ENCODE peak calls at places on chromosomes 3 and 15, in nine cellular contexts. One of them, this sample, is unnamed.

GRCh38 chr3:133488785-133489367 is 84.6 kb upstream of the CDV3 start:
- DNase-seq in foreskin fibroblast: peak
- DNase-seq in Caki2: peak
- DNase-seq in stimulated activated CD4-positive, alpha-beta T cell treated with anti-CD3 and anti-CD28 coated beads, Interleukin-12 subunit alpha, Interleukin-12 subunit beta, amount 100 ng/mL, for 48 hours: no peak
- DNase-seq in transverse colon: no peak
- DNase-seq in sigmoid colon: no peak
- DNase-seq in EL: peak
- DNase-seq in GM12865: peak
- DNase-seq in left cardiac atrium: no peak
- DNase-seq in this sample: peak

GRCh38 chr3:76054404-76054803 is 269.1 kb upstream of the ZNF717 start:
- DNase-seq in foreskin fibroblast: no peak
- DNase-seq in Caki2: no peak
- DNase-seq in stimulated activated CD4-positive, alpha-beta T cell treated with anti-CD3 and anti-CD28 coated beads, Interleukin-12 subunit alpha, Interleukin-12 subunit beta, amount 100 ng/mL, for 48 hours: no peak
- DNase-seq in transverse colon: no peak
- DNase-seq in sigmoid colon: no peak
- DNase-seq in EL: no peak
- DNase-seq in GM12865: no peak
- DNase-seq in left cardiac atrium: no peak
- DNase-seq in this sample: no peak

GRCh38 chr15:78501857-78502256 is 5.5 kb upstream of the HYKK start:
- DNase-seq in foreskin fibroblast: no peak
- DNase-seq in Caki2: no peak
- DNase-seq in stimulated activated CD4-positive, alpha-beta T cell treated with anti-CD3 and anti-CD28 coated beads, Interleukin-12 subunit alpha, Interleukin-12 subunit beta, amount 100 ng/mL, for 48 hours: no peak
- DNase-seq in transverse colon: no peak
- DNase-seq in sigmoid colon: no peak
- DNase-seq in EL: no peak
- DNase-seq in GM12865: no peak
- DNase-seq in left cardiac atrium: no peak
- DNase-seq in this sample: no peak

GRCh38 chr15:45205192-45205591 is 17.4 kb upstream of the SHF start:
- DNase-seq in foreskin fibroblast: peak
- DNase-seq in Caki2: peak
- DNase-seq in stimulated activated CD4-positive, alpha-beta T cell treated with anti-CD3 and anti-CD28 coated beads, Interleukin-12 subunit alpha, Interleukin-12 subunit beta, amount 100 ng/mL, for 48 hours: no peak
- DNase-seq in transverse colon: peak
- DNase-seq in sigmoid colon: no peak
- DNase-seq in EL: peak
- DNase-seq in GM12865: peak
- DNase-seq in left cardiac atrium: peak
- DNase-seq in this sample: peak

GRCh38 chr3:171528102-171528501 is 67.9 kb upstream of the TNIK start:
- DNase-seq in foreskin fibroblast: peak
- DNase-seq in Caki2: no peak
- DNase-seq in stimulated activated CD4-positive, alpha-beta T cell treated with anti-CD3 and anti-CD28 coated beads, Interleukin-12 subunit alpha, Interleukin-12 subunit beta, amount 100 ng/mL, for 48 hours: no peak
- DNase-seq in transverse colon: no peak
- DNase-seq in sigmoid colon: no peak
- DNase-seq in EL: no peak
- DNase-seq in GM12865: no peak
- DNase-seq in left cardiac atrium: no peak
- DNase-seq in this sample: no peak

GRCh38 chr3:132445812-132446211 is 28.5 kb downstream of the DNAJC13 start:
- DNase-seq in foreskin fibroblast: peak
- DNase-seq in Caki2: no peak
- DNase-seq in stimulated activated CD4-positive, alpha-beta T cell treated with anti-CD3 and anti-CD28 coated beads, Interleukin-12 subunit alpha, Interleukin-12 subunit beta, amount 100 ng/mL, for 48 hours: no peak
- DNase-seq in transverse colon: no peak
- DNase-seq in sigmoid colon: no peak
- DNase-seq in EL: peak
- DNase-seq in GM12865: peak
- DNase-seq in left cardiac atrium: no peak
- DNase-seq in this sample: no peak

GRCh38 chr3:56691165-56692000 is 8.3 kb upstream of the TASOR start:
- DNase-seq in foreskin fibroblast: no peak
- DNase-seq in Caki2: peak
- DNase-seq in stimulated activated CD4-positive, alpha-beta T cell treated with anti-CD3 and anti-CD28 coated beads, Interleukin-12 subunit alpha, Interleukin-12 subunit beta, amount 100 ng/mL, for 48 hours: no peak
- DNase-seq in transverse colon: no peak
- DNase-seq in sigmoid colon: no peak
- DNase-seq in EL: peak
- DNase-seq in GM12865: no peak
- DNase-seq in left cardiac atrium: no peak
- DNase-seq in this sample: no peak

GRCh38 chr15:29364429-29365078 is 94.9 kb upstream of the NSMCE3 start:
- DNase-seq in foreskin fibroblast: peak
- DNase-seq in Caki2: no peak
- DNase-seq in stimulated activated CD4-positive, alpha-beta T cell treated with anti-CD3 and anti-CD28 coated beads, Interleukin-12 subunit alpha, Interleukin-12 subunit beta, amount 100 ng/mL, for 48 hours: no peak
- DNase-seq in transverse colon: no peak
- DNase-seq in sigmoid colon: no peak
- DNase-seq in EL: peak
- DNase-seq in GM12865: peak
- DNase-seq in left cardiac atrium: no peak
- DNase-seq in this sample: peak

GRCh38 chr15:41961014-41961518 is 11.3 kb downstream of the EHD4 start:
- DNase-seq in foreskin fibroblast: peak
- DNase-seq in Caki2: peak
- DNase-seq in stimulated activated CD4-positive, alpha-beta T cell treated with anti-CD3 and anti-CD28 coated beads, Interleukin-12 subunit alpha, Interleukin-12 subunit beta, amount 100 ng/mL, for 48 hours: no peak
- DNase-seq in transverse colon: no peak
- DNase-seq in sigmoid colon: no peak
- DNase-seq in EL: peak
- DNase-seq in GM12865: no peak
- DNase-seq in left cardiac atrium: no peak
- DNase-seq in this sample: peak

GRCh38 chr3:14148041-14148985 is 23.5 kb downstream of the TMEM43 start:
- DNase-seq in foreskin fibroblast: no peak
- DNase-seq in Caki2: no peak
- DNase-seq in stimulated activated CD4-positive, alpha-beta T cell treated with anti-CD3 and anti-CD28 coated beads, Interleukin-12 subunit alpha, Interleukin-12 subunit beta, amount 100 ng/mL, for 48 hours: no peak
- DNase-seq in transverse colon: no peak
- DNase-seq in sigmoid colon: no peak
- DNase-seq in EL: no peak
- DNase-seq in GM12865: no peak
- DNase-seq in left cardiac atrium: no peak
- DNase-seq in this sample: no peak

GRCh38 chr3:193805448-193805847 is 212.4 kb downstream of the OPA1 start:
- DNase-seq in foreskin fibroblast: peak
- DNase-seq in Caki2: peak
- DNase-seq in stimulated activated CD4-positive, alpha-beta T cell treated with anti-CD3 and anti-CD28 coated beads, Interleukin-12 subunit alpha, Interleukin-12 subunit beta, amount 100 ng/mL, for 48 hours: no peak
- DNase-seq in transverse colon: peak
- DNase-seq in sigmoid colon: peak
- DNase-seq in EL: peak
- DNase-seq in GM12865: no peak
- DNase-seq in left cardiac atrium: peak
- DNase-seq in this sample: peak

GRCh38 chr3:30370681-30371271 is 235.6 kb upstream of the TGFBR2 start:
- DNase-seq in foreskin fibroblast: peak
- DNase-seq in Caki2: peak
- DNase-seq in stimulated activated CD4-positive, alpha-beta T cell treated with anti-CD3 and anti-CD28 coated beads, Interleukin-12 subunit alpha, Interleukin-12 subunit beta, amount 100 ng/mL, for 48 hours: no peak
- DNase-seq in transverse colon: no peak
- DNase-seq in sigmoid colon: no peak
- DNase-seq in EL: peak
- DNase-seq in GM12865: no peak
- DNase-seq in left cardiac atrium: no peak
- DNase-seq in this sample: peak

GRCh38 chr3:51110586-51110985 is 274.5 kb upstream of the MANF start:
- DNase-seq in foreskin fibroblast: no peak
- DNase-seq in Caki2: no peak
- DNase-seq in stimulated activated CD4-positive, alpha-beta T cell treated with anti-CD3 and anti-CD28 coated beads, Interleukin-12 subunit alpha, Interleukin-12 subunit beta, amount 100 ng/mL, for 48 hours: no peak
- DNase-seq in transverse colon: no peak
- DNase-seq in sigmoid colon: no peak
- DNase-seq in EL: no peak
- DNase-seq in GM12865: no peak
- DNase-seq in left cardiac atrium: no peak
- DNase-seq in this sample: no peak

GRCh38 chr3:78115983-78116382 is 1076.1 kb downstream of the ROBO2 start:
- DNase-seq in foreskin fibroblast: no peak
- DNase-seq in Caki2: no peak
- DNase-seq in stimulated activated CD4-positive, alpha-beta T cell treated with anti-CD3 and anti-CD28 coated beads, Interleukin-12 subunit alpha, Interleukin-12 subunit beta, amount 100 ng/mL, for 48 hours: no peak
- DNase-seq in transverse colon: no peak
- DNase-seq in sigmoid colon: no peak
- DNase-seq in EL: no peak
- DNase-seq in GM12865: no peak
- DNase-seq in left cardiac atrium: no peak
- DNase-seq in this sample: no peak

GRCh38 chr15:90230071-90230494 is 3.7 kb downstream of the CIB1 start:
- DNase-seq in foreskin fibroblast: no peak
- DNase-seq in Caki2: peak
- DNase-seq in stimulated activated CD4-positive, alpha-beta T cell treated with anti-CD3 and anti-CD28 coated beads, Interleukin-12 subunit alpha, Interleukin-12 subunit beta, amount 100 ng/mL, for 48 hours: no peak
- DNase-seq in transverse colon: peak
- DNase-seq in sigmoid colon: no peak
- DNase-seq in EL: no peak
- DNase-seq in GM12865: no peak
- DNase-seq in left cardiac atrium: peak
- DNase-seq in this sample: no peak

GRCh38 chr3:50926868-50927267 is 252.1 kb downstream of the DOCK3 start:
- DNase-seq in foreskin fibroblast: no peak
- DNase-seq in Caki2: no peak
- DNase-seq in stimulated activated CD4-positive, alpha-beta T cell treated with anti-CD3 and anti-CD28 coated beads, Interleukin-12 subunit alpha, Interleukin-12 subunit beta, amount 100 ng/mL, for 48 hours: no peak
- DNase-seq in transverse colon: no peak
- DNase-seq in sigmoid colon: no peak
- DNase-seq in EL: no peak
- DNase-seq in GM12865: no peak
- DNase-seq in left cardiac atrium: no peak
- DNase-seq in this sample: no peak

GRCh38 chr3:195160257-195160898 is 110.6 kb downstream of the XXYLT1 start:
- DNase-seq in foreskin fibroblast: peak
- DNase-seq in Caki2: no peak
- DNase-seq in stimulated activated CD4-positive, alpha-beta T cell treated with anti-CD3 and anti-CD28 coated beads, Interleukin-12 subunit alpha, Interleukin-12 subunit beta, amount 100 ng/mL, for 48 hours: no peak
- DNase-seq in transverse colon: no peak
- DNase-seq in sigmoid colon: no peak
- DNase-seq in EL: peak
- DNase-seq in GM12865: no peak
- DNase-seq in left cardiac atrium: peak
- DNase-seq in this sample: peak

GRCh38 chr3:71944482-71944881 is 159.5 kb upstream of the PROK2 start:
- DNase-seq in foreskin fibroblast: no peak
- DNase-seq in Caki2: no peak
- DNase-seq in stimulated activated CD4-positive, alpha-beta T cell treated with anti-CD3 and anti-CD28 coated beads, Interleukin-12 subunit alpha, Interleukin-12 subunit beta, amount 100 ng/mL, for 48 hours: no peak
- DNase-seq in transverse colon: no peak
- DNase-seq in sigmoid colon: no peak
- DNase-seq in EL: no peak
- DNase-seq in GM12865: no peak
- DNase-seq in left cardiac atrium: no peak
- DNase-seq in this sample: no peak

GRCh38 chr15:81897011-81897677 is 148.7 kb downstream of the MEX3B start:
- DNase-seq in foreskin fibroblast: peak
- DNase-seq in Caki2: no peak
- DNase-seq in stimulated activated CD4-positive, alpha-beta T cell treated with anti-CD3 and anti-CD28 coated beads, Interleukin-12 subunit alpha, Interleukin-12 subunit beta, amount 100 ng/mL, for 48 hours: no peak
- DNase-seq in transverse colon: no peak
- DNase-seq in sigmoid colon: peak
- DNase-seq in EL: peak
- DNase-seq in GM12865: no peak
- DNase-seq in left cardiac atrium: no peak
- DNase-seq in this sample: peak

GRCh38 chr15:61011576-61012336 is 217.3 kb downstream of the RORA start:
- DNase-seq in foreskin fibroblast: no peak
- DNase-seq in Caki2: no peak
- DNase-seq in stimulated activated CD4-positive, alpha-beta T cell treated with anti-CD3 and anti-CD28 coated beads, Interleukin-12 subunit alpha, Interleukin-12 subunit beta, amount 100 ng/mL, for 48 hours: no peak
- DNase-seq in transverse colon: no peak
- DNase-seq in sigmoid colon: no peak
- DNase-seq in EL: no peak
- DNase-seq in GM12865: no peak
- DNase-seq in left cardiac atrium: no peak
- DNase-seq in this sample: no peak

GRCh38 chr3:189995129-189995528 is 125.6 kb downstream of the P3H2 start:
- DNase-seq in foreskin fibroblast: peak
- DNase-seq in Caki2: no peak
- DNase-seq in stimulated activated CD4-positive, alpha-beta T cell treated with anti-CD3 and anti-CD28 coated beads, Interleukin-12 subunit alpha, Interleukin-12 subunit beta, amount 100 ng/mL, for 48 hours: no peak
- DNase-seq in transverse colon: no peak
- DNase-seq in sigmoid colon: no peak
- DNase-seq in EL: no peak
- DNase-seq in GM12865: peak
- DNase-seq in left cardiac atrium: no peak
- DNase-seq in this sample: peak

GRCh38 chr3:108485146-108485545 is 25.2 kb downstream of the MYH15 start:
- DNase-seq in foreskin fibroblast: no peak
- DNase-seq in Caki2: no peak
- DNase-seq in stimulated activated CD4-positive, alpha-beta T cell treated with anti-CD3 and anti-CD28 coated beads, Interleukin-12 subunit alpha, Interleukin-12 subunit beta, amount 100 ng/mL, for 48 hours: no peak
- DNase-seq in transverse colon: no peak
- DNase-seq in sigmoid colon: no peak
- DNase-seq in EL: no peak
- DNase-seq in GM12865: peak
- DNase-seq in left cardiac atrium: no peak
- DNase-seq in this sample: no peak

GRCh38 chr15:80643296-80643965 is 51.7 kb upstream of the ABHD17C start:
- DNase-seq in foreskin fibroblast: peak
- DNase-seq in Caki2: no peak
- DNase-seq in stimulated activated CD4-positive, alpha-beta T cell treated with anti-CD3 and anti-CD28 coated beads, Interleukin-12 subunit alpha, Interleukin-12 subunit beta, amount 100 ng/mL, for 48 hours: no peak
- DNase-seq in transverse colon: no peak
- DNase-seq in sigmoid colon: no peak
- DNase-seq in EL: peak
- DNase-seq in GM12865: no peak
- DNase-seq in left cardiac atrium: no peak
- DNase-seq in this sample: peak

GRCh38 chr15:39511000-39511914 is 69.6 kb upstream of the THBS1 start:
- DNase-seq in foreskin fibroblast: peak
- DNase-seq in Caki2: no peak
- DNase-seq in stimulated activated CD4-positive, alpha-beta T cell treated with anti-CD3 and anti-CD28 coated beads, Interleukin-12 subunit alpha, Interleukin-12 subunit beta, amount 100 ng/mL, for 48 hours: no peak
- DNase-seq in transverse colon: peak
- DNase-seq in sigmoid colon: peak
- DNase-seq in EL: peak
- DNase-seq in GM12865: no peak
- DNase-seq in left cardiac atrium: peak
- DNase-seq in this sample: peak

GRCh38 chr3:157201648-157202278 is 41.8 kb upstream of the CCNL1 start:
- DNase-seq in foreskin fibroblast: peak
- DNase-seq in Caki2: peak
- DNase-seq in stimulated activated CD4-positive, alpha-beta T cell treated with anti-CD3 and anti-CD28 coated beads, Interleukin-12 subunit alpha, Interleukin-12 subunit beta, amount 100 ng/mL, for 48 hours: no peak
- DNase-seq in transverse colon: no peak
- DNase-seq in sigmoid colon: no peak
- DNase-seq in EL: peak
- DNase-seq in GM12865: peak
- DNase-seq in left cardiac atrium: no peak
- DNase-seq in this sample: no peak

GRCh38 chr3:36993326-36994283 is at the start of gene MLH1:
- DNase-seq in foreskin fibroblast: peak
- DNase-seq in Caki2: peak
- DNase-seq in stimulated activated CD4-positive, alpha-beta T cell treated with anti-CD3 and anti-CD28 coated beads, Interleukin-12 subunit alpha, Interleukin-12 subunit beta, amount 100 ng/mL, for 48 hours: peak
- DNase-seq in transverse colon: peak
- DNase-seq in sigmoid colon: peak
- DNase-seq in EL: peak
- DNase-seq in GM12865: peak
- DNase-seq in left cardiac atrium: peak
- DNase-seq in this sample: peak

GRCh38 chr3:48847053-48847585 is 555 bp downstream of the PRKAR2A start:
- DNase-seq in foreskin fibroblast: peak
- DNase-seq in Caki2: peak
- DNase-seq in stimulated activated CD4-positive, alpha-beta T cell treated with anti-CD3 and anti-CD28 coated beads, Interleukin-12 subunit alpha, Interleukin-12 subunit beta, amount 100 ng/mL, for 48 hours: peak
- DNase-seq in transverse colon: peak
- DNase-seq in sigmoid colon: peak
- DNase-seq in EL: peak
- DNase-seq in GM12865: peak
- DNase-seq in left cardiac atrium: peak
- DNase-seq in this sample: peak

GRCh38 chr3:149688122-149688757 is 30.4 kb upstream of the WWTR1 start:
- DNase-seq in foreskin fibroblast: no peak
- DNase-seq in Caki2: no peak
- DNase-seq in stimulated activated CD4-positive, alpha-beta T cell treated with anti-CD3 and anti-CD28 coated beads, Interleukin-12 subunit alpha, Interleukin-12 subunit beta, amount 100 ng/mL, for 48 hours: no peak
- DNase-seq in transverse colon: no peak
- DNase-seq in sigmoid colon: no peak
- DNase-seq in EL: no peak
- DNase-seq in GM12865: no peak
- DNase-seq in left cardiac atrium: no peak
- DNase-seq in this sample: no peak

GRCh38 chr3:188385295-188385694 is 231.3 kb downstream of the LPP start:
- DNase-seq in foreskin fibroblast: peak
- DNase-seq in Caki2: no peak
- DNase-seq in stimulated activated CD4-positive, alpha-beta T cell treated with anti-CD3 and anti-CD28 coated beads, Interleukin-12 subunit alpha, Interleukin-12 subunit beta, amount 100 ng/mL, for 48 hours: no peak
- DNase-seq in transverse colon: no peak
- DNase-seq in sigmoid colon: no peak
- DNase-seq in EL: peak
- DNase-seq in GM12865: no peak
- DNase-seq in left cardiac atrium: no peak
- DNase-seq in this sample: no peak

GRCh38 chr15:68479406-68479805 is 47.4 kb upstream of the ITGA11 start:
- DNase-seq in foreskin fibroblast: no peak
- DNase-seq in Caki2: no peak
- DNase-seq in stimulated activated CD4-positive, alpha-beta T cell treated with anti-CD3 and anti-CD28 coated beads, Interleukin-12 subunit alpha, Interleukin-12 subunit beta, amount 100 ng/mL, for 48 hours: no peak
- DNase-seq in transverse colon: peak
- DNase-seq in sigmoid colon: peak
- DNase-seq in EL: peak
- DNase-seq in GM12865: no peak
- DNase-seq in left cardiac atrium: peak
- DNase-seq in this sample: peak

GRCh38 chr3:126895178-126896066 is 87.5 kb upstream of the PLXNA1 start:
- DNase-seq in foreskin fibroblast: peak
- DNase-seq in Caki2: no peak
- DNase-seq in stimulated activated CD4-positive, alpha-beta T cell treated with anti-CD3 and anti-CD28 coated beads, Interleukin-12 subunit alpha, Interleukin-12 subunit beta, amount 100 ng/mL, for 48 hours: no peak
- DNase-seq in transverse colon: no peak
- DNase-seq in sigmoid colon: no peak
- DNase-seq in EL: peak
- DNase-seq in GM12865: no peak
- DNase-seq in left cardiac atrium: peak
- DNase-seq in this sample: peak